ENCODE peak calls at places on chromosome X, in six cellular contexts. Y, X, Q, E, W and R are unnamed samples.
A peak's percentile ranks its signal among the peaks of the same experiment; 100 is the strongest.

GRCh38 chrX:107766470-107767140 is 9.0 kb downstream of the TSC22D3 start:
- DNase-seq in Y (no peak), X (no peak), Q (peak; percentile 66), E (peak; percentile 25), W (no peak), R (peak; percentile 72)

GRCh38 chrX:2449135-2449886 is 51.5 kb downstream of the DHRSX start:
- DNase-seq in Y (no peak), X (no peak), Q (no peak), E (no peak), W (no peak), R (no peak)

GRCh38 chrX:107596651-107597050 is 31.7 kb upstream of the PRPS1 start:
- DNase-seq in Y (no peak), X (no peak), Q (no peak), E (no peak), W (no peak), R (no peak)

GRCh38 chrX:152656890-152657289 is 19.2 kb downstream of the GABRQ start:
- DNase-seq in Y (no peak), X (no peak), Q (no peak), E (no peak), W (no peak), R (no peak)

GRCh38 chrX:54357414-54358377 is at the start of gene WNK3:
- DNase-seq in Y (peak; percentile 74), X (peak; percentile 59), Q (peak; percentile 85), E (peak; percentile 50), W (peak; percentile 25), R (peak; percentile 94)

GRCh38 chrX:2608638-2609430 is 82.3 kb upstream of the CD99 start:
- DNase-seq in Y (peak; percentile 64), X (no peak), Q (peak; percentile 88), E (peak; percentile 93), W (peak; percentile 97), R (peak; percentile 94)

GRCh38 chrX:116198810-116199209 is 28.3 kb downstream of the AGTR2 start:
- DNase-seq in Y (no peak), X (no peak), Q (no peak), E (no peak), W (no peak), R (peak; percentile 53)

GRCh38 chrX:46208225-46208854 is 336.9 kb downstream of the ZNF674 start:
- DNase-seq in Y (no peak), X (no peak), Q (no peak), E (no peak), W (no peak), R (no peak)

GRCh38 chrX:49951524-49952193 is 29.3 kb downstream of the CLCN5 start:
- DNase-seq in Y (no peak), X (no peak), Q (no peak), E (no peak), W (no peak), R (no peak)

GRCh38 chrX:115929480-115929879 is 241.1 kb upstream of the AGTR2 start:
- DNase-seq in Y (no peak), X (no peak), Q (no peak), E (no peak), W (no peak), R (no peak)

GRCh38 chrX:23626651-23627050 is 40.6 kb upstream of the PRDX4 start:
- DNase-seq in Y (no peak), X (no peak), Q (no peak), E (no peak), W (no peak), R (no peak)

GRCh38 chrX:18652636-18653035 is 19.3 kb downstream of the RS1 start:
- DNase-seq in Y (no peak), X (no peak), Q (no peak), E (no peak), W (no peak), R (no peak)

GRCh38 chrX:95754411-95754810 is 930.2 kb upstream of the DIAPH2 start:
- DNase-seq in Y (no peak), X (no peak), Q (no peak), E (no peak), W (no peak), R (no peak)

GRCh38 chrX:15998350-15998749 is 125.0 kb upstream of the GRPR start:
- DNase-seq in Y (no peak), X (no peak), Q (no peak), E (no peak), W (no peak), R (no peak)

GRCh38 chrX:78048036-78048435 is 56.0 kb upstream of the PGK1 start:
- DNase-seq in Y (no peak), X (no peak), Q (no peak), E (no peak), W (no peak), R (no peak)

GRCh38 chrX:146881521-146881920 is 67.0 kb upstream of the CXorf51A start:
- DNase-seq in Y (no peak), X (no peak), Q (no peak), E (no peak), W (no peak), R (no peak)

GRCh38 chrX:72201836-72202536 is 20.4 kb downstream of the PIN4 start:
- DNase-seq in Y (no peak), X (no peak), Q (no peak), E (no peak), W (no peak), R (no peak)

GRCh38 chrX:54920610-54921426 is at the start of gene TRO:
- DNase-seq in Y (no peak), X (no peak), Q (no peak), E (no peak), W (no peak), R (peak; percentile 85)

GRCh38 chrX:153934473-153935325 is at the start of gene NAA10:
- DNase-seq in Y (no peak), X (no peak), Q (peak; percentile 79), E (peak; percentile 81), W (peak; percentile 95), R (peak; percentile 83)

GRCh38 chrX:34631826-34632225 is 25.3 kb downstream of the TMEM47 start:
- DNase-seq in Y (no peak), X (no peak), Q (no peak), E (no peak), W (no peak), R (no peak)

GRCh38 chrX:63581390-63581789 is 203.6 kb downstream of the ARHGEF9 start:
- DNase-seq in Y (no peak), X (no peak), Q (no peak), E (no peak), W (no peak), R (peak; percentile 83)

GRCh38 chrX:149314031-149314430 is 191.1 kb downstream of the IDS start:
- DNase-seq in Y (no peak), X (no peak), Q (no peak), E (no peak), W (no peak), R (no peak)

GRCh38 chrX:49001521-49002090 is 458 bp downstream of the GRIPAP1 start:
- DNase-seq in Y (no peak), X (no peak), Q (peak; percentile 15), E (peak; percentile 22), W (peak; percentile 34), R (peak; percentile 72)

GRCh38 chrX:67543818-67544217 is at the start of gene AR:
- DNase-seq in Y (peak; percentile 74), X (no peak), Q (peak; percentile 75), E (peak; percentile 26), W (no peak), R (peak; percentile 86)

GRCh38 chrX:70456256-70456655 is 11.6 kb downstream of the DLG3 start:
- DNase-seq in Y (no peak), X (no peak), Q (no peak), E (no peak), W (no peak), R (no peak)

GRCh38 chrX:118780915-118781314 is 42.7 kb upstream of the ZCCHC12 start:
- DNase-seq in Y (no peak), X (no peak), Q (no peak), E (no peak), W (no peak), R (no peak)

GRCh38 chrX:74534569-74535038 is 79.8 kb downstream of the RLIM start:
- DNase-seq in Y (no peak), X (no peak), Q (no peak), E (no peak), W (peak; percentile 11), R (no peak)

GRCh38 chrX:152428596-152428995 is 22.5 kb downstream of the GABRA3 start:
- DNase-seq in Y (no peak), X (no peak), Q (no peak), E (no peak), W (no peak), R (no peak)

GRCh38 chrX:3380603-3381002 is 34.2 kb upstream of the MXRA5 start:
- DNase-seq in Y (no peak), X (no peak), Q (no peak), E (no peak), W (no peak), R (no peak)

GRCh38 chrX:131288738-131289511 is at the start of gene IGSF1:
- DNase-seq in Y (no peak), X (peak; percentile 52), Q (peak; percentile 35), E (peak; percentile 20), W (no peak), R (peak; percentile 92)

GRCh38 chrX:41333744-41333993 is 293 bp upstream of the DDX3X start:
- DNase-seq in Y (no peak), X (no peak), Q (peak; percentile 85), E (no peak), W (peak; percentile 74), R (no peak)

GRCh38 chrX:148600131-148600530 is 99.7 kb downstream of the AFF2 start:
- DNase-seq in Y (no peak), X (no peak), Q (no peak), E (no peak), W (no peak), R (no peak)

GRCh38 chrX:46837543-46838481 is 969 bp downstream of the RP2 start:
- DNase-seq in Y (no peak), X (no peak), Q (no peak), E (no peak), W (peak; percentile 29), R (no peak)

GRCh38 chrX:82648062-82648461 is 860.0 kb upstream of the POU3F4 start:
- DNase-seq in Y (no peak), X (no peak), Q (no peak), E (no peak), W (no peak), R (no peak)

GRCh38 chrX:153499876-153500275 is 5.1 kb downstream of the BGN start:
- DNase-seq in Y (no peak), X (peak; percentile 60), Q (peak; percentile 60), E (no peak), W (no peak), R (no peak)

GRCh38 chrX:133414399-133415275 is 652 bp downstream of the GPC4 start:
- DNase-seq in Y (no peak), X (no peak), Q (peak; percentile 12), E (peak; percentile 12), W (peak; percentile 24), R (peak; percentile 52)

GRCh38 chrX:460116-460515 is 73.4 kb upstream of the PPP2R3B start:
- DNase-seq in Y (no peak), X (no peak), Q (no peak), E (no peak), W (no peak), R (no peak)